ENCODE peak calls at places on chromosome 7, in seven cellular contexts. B is aorta; X is RWPE2; A is CD4-positive, CD25-positive, alpha-beta regulatory T cell; I is SJSA1; J is stomach; O is colonic mucosa. M is an unnamed sample.

GRCh38 chr7:138308116-138308515 is 151.9 kb upstream of the TRIM24 start:
- DNase-seq in O (no peak), A (no peak), J (no peak), I (no peak), X (no peak), B (no peak), M (no peak)

GRCh38 chr7:81956520-81956919 is 186.7 kb upstream of the HGF start:
- DNase-seq in O (no peak), X (no peak), J (no peak), I (no peak), B (no peak), A (no peak), M (peak; percentile 71)

GRCh38 chr7:150974468-150975391 is 3.4 kb downstream of the KCNH2 start:
- DNase-seq in B (no peak), X (no peak), O (peak; percentile 87), A (peak; percentile 76), I (no peak), J (peak; percentile 55), M (no peak)

GRCh38 chr7:50369408-50370026 is 65.0 kb downstream of the IKZF1 start:
- DNase-seq in A (peak; percentile 35), I (no peak), J (no peak), O (no peak), X (no peak), B (no peak), M (peak; percentile 49)

GRCh38 chr7:15199482-15199881 is 296.9 kb upstream of the DGKB start:
- DNase-seq in O (no peak), X (no peak), I (no peak), B (no peak), A (no peak), J (no peak), M (peak; percentile 15)

GRCh38 chr7:124009321-124009720 is 23.5 kb downstream of the TMEM229A start:
- DNase-seq in J (no peak), B (no peak), I (no peak), A (no peak), O (no peak), X (no peak), M (no peak)

GRCh38 chr7:138538518-138538917 is 78.5 kb downstream of the TRIM24 start:
- DNase-seq in O (no peak), A (no peak), I (no peak), X (no peak), B (no peak), J (no peak), M (no peak)

GRCh38 chr7:20350518-20350951 is 19.8 kb downstream of the ITGB8 start:
- DNase-seq in J (no peak), X (no peak), I (no peak), B (no peak), A (no peak), O (peak; percentile 45), M (no peak)

GRCh38 chr7:68888971-68889385 is 709.3 kb upstream of the AUTS2 start:
- DNase-seq in A (no peak), X (no peak), J (no peak), I (no peak), O (no peak), B (no peak), M (no peak)

GRCh38 chr7:8037151-8037550 is 68.6 kb downstream of the GLCCI1 start:
- DNase-seq in O (no peak), X (no peak), B (no peak), A (no peak), J (no peak), I (no peak), M (no peak)

GRCh38 chr7:141785711-141786552 is 4.1 kb upstream of the TAS2R5 start:
- DNase-seq in A (peak; percentile 2), J (no peak), X (no peak), I (no peak), O (no peak), B (no peak), M (peak; percentile 26)

GRCh38 chr7:36132025-36132424 is 21.0 kb upstream of the EEPD1 start:
- DNase-seq in B (no peak), A (no peak), O (no peak), I (no peak), J (no peak), X (no peak), M (no peak)

GRCh38 chr7:7535688-7536087 is at the start of gene COL28A1:
- DNase-seq in J (no peak), A (no peak), O (no peak), I (no peak), B (no peak), X (no peak), M (peak; percentile 35)

GRCh38 chr7:44384586-44385383 is 59.4 kb upstream of the CAMK2B start:
- DNase-seq in J (peak; percentile 22), O (peak; percentile 13), X (no peak), A (no peak), I (peak; percentile 30), B (no peak), M (no peak)

GRCh38 chr7:34846976-34847375 is 189.0 kb downstream of the NPSR1 start:
- DNase-seq in B (no peak), A (no peak), J (no peak), X (no peak), I (no peak), O (no peak), M (no peak)

GRCh38 chr7:2974093-2974819 is 69.4 kb downstream of the CARD11 start:
- DNase-seq in B (no peak), I (no peak), O (no peak), X (no peak), J (no peak), A (no peak), M (no peak)

GRCh38 chr7:128791968-128792319 is at the start of gene CCDC136:
- DNase-seq in O (no peak), B (no peak), A (no peak), I (no peak), X (no peak), J (no peak), M (peak; percentile 46)

GRCh38 chr7:48052748-48053147 is 17.4 kb downstream of the C7orf57 start:
- DNase-seq in I (no peak), X (no peak), O (no peak), J (no peak), B (no peak), A (no peak), M (peak; percentile 26)

GRCh38 chr7:25968205-25968993 is 183.6 kb upstream of the NFE2L3 start:
- DNase-seq in B (no peak), A (peak; percentile 31), J (peak; percentile 37), X (no peak), I (no peak), O (no peak), M (peak; percentile 23)

GRCh38 chr7:114530074-114530611 is 115.5 kb downstream of the FOXP2 start:
- DNase-seq in I (no peak), A (no peak), B (no peak), X (no peak), J (no peak), O (no peak), M (peak; percentile 32)

GRCh38 chr7:100220833-100221718 is 1.3 kb downstream of the PVRIG start:
- DNase-seq in I (no peak), B (no peak), A (peak; percentile 63), X (no peak), J (peak; percentile 34), O (no peak), M (no peak)
- H3K27ac ChIP-seq in I (no peak overlapping the region), B (no peak overlapping the region), A (peak overlapping the region; percentile 99), X (no peak overlapping the region), J (peak overlapping the region; percentile 76), O (peak overlapping the region; percentile 61), M (no peak overlapping the region)

DNA sequence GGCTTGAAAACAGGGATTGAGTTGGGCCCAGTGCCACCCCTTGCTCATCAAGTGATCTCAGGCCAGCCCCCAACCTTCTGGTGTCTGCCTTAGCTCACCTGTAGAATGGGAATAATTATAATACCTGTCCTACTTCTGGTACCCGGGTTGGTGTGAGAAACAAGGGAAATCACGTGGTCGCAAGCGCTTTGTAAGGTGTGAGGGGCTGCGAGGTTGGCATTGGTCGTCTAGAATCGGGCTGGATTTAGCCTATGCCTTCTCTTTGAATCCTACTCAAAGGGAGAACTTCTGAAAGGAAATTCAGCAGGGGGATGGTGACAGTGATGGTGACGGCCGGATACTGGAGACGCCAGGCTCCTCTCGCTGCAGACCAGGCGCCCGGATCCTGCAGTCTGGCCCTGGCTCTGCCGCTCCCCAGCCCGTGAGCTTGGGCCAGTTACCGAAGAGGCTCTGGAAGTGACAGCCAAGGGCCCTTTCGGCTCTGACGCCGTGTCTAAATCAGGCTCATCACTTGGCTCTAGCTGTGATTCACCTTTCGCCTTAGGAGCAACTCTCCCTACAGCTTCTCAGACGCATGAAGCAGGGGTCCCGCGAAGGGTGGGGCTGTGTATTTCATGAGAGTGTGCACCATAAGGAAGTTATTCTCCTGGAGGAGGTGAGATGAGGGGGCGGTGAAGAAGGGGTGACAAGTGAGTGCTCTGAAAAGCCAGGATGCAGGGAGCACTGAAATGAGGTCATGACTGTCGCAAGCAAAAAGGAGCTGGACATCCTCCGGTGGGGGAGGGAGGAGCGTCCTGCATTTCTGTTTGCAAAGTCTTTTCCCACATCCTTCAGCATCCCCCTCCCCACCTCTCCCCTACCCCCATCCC is 4.0 kb upstream of the CREB5 start:
- DNase-seq in A (no peak), I (no peak), O (no peak), X (no peak), J (no peak), B (peak; percentile 78), M (no peak)
- H3K27me3 ChIP-seq in A (peaks cover 36% of the 10 kb centered on the region), I (peaks cover 36% of the 10 kb centered on the region), O (peaks cover 44% of the 10 kb centered on the region), X (peaks cover 26% of the 10 kb centered on the region), J (peaks cover 68% of the 10 kb centered on the region), B (no peaks in the 10 kb centered on the region), M (no peaks in the 10 kb centered on the region)

GRCh38 chr7:121205777-121206176 is 123.0 kb upstream of the WNT16 start:
- DNase-seq in I (no peak), O (no peak), J (no peak), X (no peak), B (no peak), A (no peak), M (no peak)

GRCh38 chr7:121204537-121204936 is 124.3 kb upstream of the WNT16 start:
- DNase-seq in I (no peak), A (no peak), X (no peak), J (no peak), B (no peak), O (no peak), M (peak; percentile 89)

GRCh38 chr7:121202834-121203233 is 126.0 kb upstream of the WNT16 start:
- DNase-seq in B (no peak), O (no peak), X (no peak), J (no peak), A (no peak), I (no peak), M (no peak)

GRCh38 chr7:121198502-121198901 is 130.3 kb upstream of the WNT16 start:
- DNase-seq in J (no peak), B (no peak), O (no peak), I (no peak), A (no peak), X (no peak), M (no peak)

GRCh38 chr7:121202125-121202524 is 126.7 kb upstream of the WNT16 start:
- DNase-seq in X (no peak), O (no peak), J (no peak), A (no peak), I (no peak), B (no peak), M (no peak)
- H3K4me1 ChIP-seq in X (no peaks in the 10 kb centered on the region), O (no peaks in the 10 kb centered on the region), J (no peaks in the 10 kb centered on the region), A (no peaks in the 10 kb centered on the region), I (no peaks in the 10 kb centered on the region), B (no peaks in the 10 kb centered on the region), M (peaks cover 20% of the 10 kb centered on the region)

DNA sequence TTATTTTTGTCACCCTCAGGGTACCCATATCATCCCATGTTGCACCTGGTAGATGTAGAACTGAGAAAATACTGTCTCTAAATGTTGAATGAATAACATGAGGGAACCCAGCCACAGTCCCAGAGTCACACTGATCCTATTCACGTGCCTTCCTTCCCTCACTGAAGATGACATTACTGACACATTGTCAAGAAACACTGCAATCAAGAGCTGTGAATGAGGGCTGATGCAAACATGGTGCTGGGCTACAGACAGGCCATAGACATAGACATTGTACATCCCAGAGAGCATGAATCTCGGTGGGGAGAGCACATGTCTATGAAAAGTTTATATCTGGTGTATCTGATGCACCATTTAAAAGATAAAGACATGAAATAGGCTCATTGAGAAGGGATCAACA is 9.8 kb downstream of the SLC13A4 start:
- DNase-seq in I (no peak), A (no peak), B (no peak), O (no peak), J (no peak), X (no peak), M (no peak)
- H3K27ac ChIP-seq in I (no peak overlapping the region), A (no peak overlapping the region), B (no peak overlapping the region), O (no peak overlapping the region), J (no peak overlapping the region), X (no peak overlapping the region), M (no peak overlapping the region)